ENCODE peak calls at places on chromosome 1, in seven cellular contexts. N, Q, A, D, B, M and T are unnamed samples.

GRCh38 chr1:6134206-6134605 is 45.9 kb downstream of the CHD5 start:
- DNase-seq in B (no peak), M (no peak), N (no peak), D (no peak), A (no peak), Q (no peak), T (no peak)

GRCh38 chr1:160204526-160205241 is 500 bp upstream of the PEA15 start:
- DNase-seq in Q (no peak), B (no peak), D (peak; percentile 33), M (no peak), N (no peak), A (no peak), T (no peak)

GRCh38 chr1:32900956-32901822 is at the start of gene TMEM54:
- DNase-seq in M (peak; percentile 77), D (no peak), Q (no peak), N (no peak), B (peak; percentile 64), A (no peak), T (peak; percentile 89)

GRCh38 chr1:167482184-167482583 is 36.1 kb downstream of the CD247 start:
- DNase-seq in D (no peak), A (no peak), N (no peak), B (no peak), Q (no peak), M (no peak), T (no peak)

GRCh38 chr1:65527672-65528071 is 107.2 kb downstream of the LEPR start:
- DNase-seq in D (no peak), A (no peak), B (no peak), Q (no peak), N (no peak), M (no peak), T (no peak)

GRCh38 chr1:62601412-62601971 is 4.2 kb downstream of the ANGPTL3 start:
- DNase-seq in M (no peak), A (no peak), Q (no peak), B (no peak), N (no peak), D (no peak), T (no peak)

GRCh38 chr1:93504247-93505033 is 56.5 kb downstream of the FNBP1L start:
- DNase-seq in N (no peak), D (no peak), B (no peak), M (no peak), A (no peak), Q (no peak), T (no peak)

GRCh38 chr1:43582162-43582566 is 51.5 kb downstream of the PTPRF start:
- DNase-seq in D (peak; percentile 69), A (no peak), N (peak; percentile 93), Q (peak; percentile 60), M (peak; percentile 83), B (no peak), T (no peak)

GRCh38 chr1:23951646-23952095 is 8.0 kb upstream of the PNRC2 start:
- DNase-seq in N (no peak), A (no peak), D (no peak), M (no peak), Q (no peak), B (no peak), T (peak; percentile 53)

GRCh38 chr1:225767591-225768540 is 9.8 kb upstream of the SRP9 start:
- DNase-seq in Q (peak; percentile 63), A (peak; percentile 81), D (no peak), N (no peak), B (peak; percentile 98), M (no peak), T (peak; percentile 53)

GRCh38 chr1:164240081-164240480 is 318.9 kb upstream of the PBX1 start:
- DNase-seq in B (no peak), Q (no peak), N (no peak), M (no peak), A (no peak), D (no peak), T (no peak)

GRCh38 chr1:218537131-218537904 is 192.2 kb downstream of the TGFB2 start:
- DNase-seq in N (no peak), M (no peak), Q (no peak), D (no peak), B (no peak), A (no peak), T (no peak)

GRCh38 chr1:111603979-111604378 is 15.6 kb upstream of the RAP1A start:
- DNase-seq in B (no peak), N (no peak), Q (no peak), D (no peak), A (no peak), M (no peak), T (no peak)

GRCh38 chr1:66182551-66183178 is 351.3 kb upstream of the SGIP1 start:
- DNase-seq in M (no peak), B (no peak), Q (no peak), A (no peak), D (no peak), N (no peak), T (no peak)

GRCh38 chr1:8858112-8858668 is 20.3 kb downstream of the ENO1 start:
- DNase-seq in Q (no peak), M (no peak), D (no peak), N (no peak), A (no peak), B (no peak), T (no peak)

GRCh38 chr1:23544444-23545389 is 13.7 kb upstream of the E2F2 start:
- DNase-seq in Q (peak; percentile 75), N (no peak), B (peak; percentile 70), A (no peak), D (no peak), M (peak; percentile 76), T (peak; percentile 67)

GRCh38 chr1:209431402-209431801 is 152.1 kb upstream of the CAMK1G start:
- DNase-seq in B (no peak), N (no peak), D (no peak), A (no peak), Q (no peak), M (no peak), T (no peak)

GRCh38 chr1:59230622-59231021 is 66.3 kb upstream of the FGGY start:
- DNase-seq in N (no peak), M (no peak), Q (no peak), B (no peak), D (no peak), A (no peak), T (no peak)

GRCh38 chr1:243526180-243526579 is 270.3 kb downstream of the SDCCAG8 start:
- DNase-seq in M (no peak), D (no peak), Q (no peak), N (no peak), A (no peak), B (no peak), T (no peak)

GRCh38 chr1:223761416-223761815 is 49.1 kb downstream of the CAPN2 start:
- DNase-seq in M (no peak), D (no peak), Q (no peak), N (no peak), B (no peak), A (no peak), T (no peak)

GRCh38 chr1:246631426-246631825 is 65.2 kb downstream of the CNST start:
- DNase-seq in A (no peak), N (no peak), M (no peak), D (no peak), B (no peak), Q (no peak), T (no peak)

GRCh38 chr1:32554288-32554687 is 15.1 kb downstream of the ZBTB8A start:
- DNase-seq in B (no peak), A (no peak), D (no peak), M (no peak), N (no peak), Q (no peak), T (no peak)

DNA sequence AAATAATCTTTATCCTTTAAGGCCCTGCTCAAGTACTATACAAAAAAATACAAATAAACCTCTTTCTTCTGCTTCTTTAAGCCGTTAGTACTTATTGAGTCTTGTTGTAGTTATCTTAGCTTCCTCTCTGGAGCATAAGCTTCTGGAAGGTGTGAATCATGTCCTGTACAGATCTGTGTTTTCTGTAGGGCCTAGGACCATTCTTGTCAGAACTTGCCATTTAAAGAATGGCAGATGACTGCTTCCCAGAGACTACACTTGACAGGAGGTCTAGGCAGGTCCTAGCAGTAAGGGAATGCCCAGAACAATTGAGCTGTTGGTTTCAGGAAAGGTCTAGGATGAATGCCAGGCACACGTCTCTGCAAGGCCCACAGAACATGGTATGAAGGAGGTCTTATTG is 12.9 kb downstream of the NEK7 start:
- DNase-seq in N (no peak), B (no peak), D (no peak), Q (no peak), M (no peak), A (no peak), T (no peak)
- TF ChIP-seq POLR2A in N (no peak), B (no peak), D (no peak), Q (no peak), M (no peak), A (no peak), T (no peak)

GRCh38 chr1:155379877-155380192 is 59.1 kb downstream of the RUSC1 start:
- DNase-seq in N (no peak), M (no peak), B (no peak), Q (no peak), A (no peak), D (no peak), T (no peak)

DNA sequence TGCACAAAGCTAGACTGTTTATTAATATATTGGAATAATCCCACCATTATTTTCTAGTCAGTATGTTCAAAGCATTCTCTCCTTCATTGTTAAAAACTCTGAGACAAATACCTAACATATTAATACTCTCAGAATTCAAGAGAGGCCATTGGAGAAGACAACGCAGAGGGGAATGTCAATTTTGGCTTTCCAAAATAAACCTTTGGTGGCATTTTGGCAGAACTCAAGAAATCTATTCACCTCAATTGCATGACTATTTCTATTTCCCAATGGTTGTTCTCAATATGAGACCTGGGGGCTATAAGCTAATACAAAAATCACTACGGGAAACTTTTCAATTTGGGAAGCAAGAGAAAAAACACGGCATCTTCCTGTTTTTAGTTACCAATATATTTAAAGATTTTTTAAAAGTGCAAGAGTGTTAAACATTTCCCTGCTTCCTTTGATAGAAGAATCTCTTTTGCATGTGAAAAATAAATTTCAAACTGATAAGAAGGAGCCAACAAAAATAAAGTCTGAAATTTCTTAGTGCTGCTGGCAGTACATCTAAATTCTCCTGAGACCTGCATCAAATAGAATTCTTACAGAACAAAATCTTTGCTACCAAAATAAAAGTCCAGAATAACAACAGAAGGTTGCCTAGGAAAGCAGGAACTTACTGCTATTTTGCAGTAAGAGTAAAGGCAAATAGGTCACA is 58.6 kb downstream of the RUSC1 start:
- DNase-seq in Q (no peak), A (no peak), B (no peak), N (no peak), M (no peak), D (no peak), T (no peak)
- TF ChIP-seq POLR2A in Q (no peak), A (no peak), B (no peak), N (no peak), M (no peak), D (no peak), T (no peak)

DNA sequence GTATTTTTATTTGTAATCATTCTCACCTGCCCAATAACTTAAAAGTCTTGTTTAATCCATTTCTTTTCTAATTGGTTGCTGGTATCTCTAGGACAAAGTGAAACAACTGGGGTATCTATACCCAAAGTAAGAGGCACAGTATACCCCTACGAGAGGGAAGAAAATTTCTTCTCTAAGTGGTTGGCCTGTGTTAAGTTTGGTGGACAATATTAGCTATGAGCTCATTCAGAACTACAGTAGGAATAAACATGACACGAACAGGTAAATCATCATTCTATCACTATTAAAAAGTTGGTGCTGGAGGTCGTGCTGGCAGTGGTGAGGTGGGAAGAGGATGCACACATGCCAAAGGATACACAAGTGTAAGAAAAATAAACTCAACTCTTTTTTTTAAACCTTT is 99.6 kb downstream of the ZNF644 start:
- DNase-seq in N (no peak), M (no peak), A (no peak), D (no peak), B (no peak), Q (no peak), T (no peak)
- TF ChIP-seq POLR2A in N (no peak), M (no peak), A (no peak), D (no peak), B (no peak), Q (no peak), T (no peak)

GRCh38 chr1:153963850-153964331 is 554 bp upstream of the SLC39A1 start:
- DNase-seq in B (peak; percentile 37), N (peak; percentile 56), M (peak; percentile 58), Q (peak; percentile 86), A (peak; percentile 82), D (no peak), T (no peak)
- TF ChIP-seq POLR2A in B (no peak), N (peak; percentile 20), M (no peak), Q (no peak), A (no peak), D (no peak), T (no peak)